ENCODE peak calls at places on chromosomes 7 and 10, in four cellular contexts. A, N, U and J are unnamed samples.

GRCh38 chr10:99395750-99396445 is 34.5 kb downstream of the GOT1 start:
- DNase-seq in N (no peak), U (no peak), A (peak), J (no peak)

GRCh38 chr10:132984801-132985545 is 42.6 kb upstream of the CFAP46 start:
- DNase-seq in N (no peak), U (no peak), A (no peak), J (no peak)

GRCh38 chr10:18179901-18180300 is 39.7 kb downstream of the CACNB2 start:
- DNase-seq in A (no peak), U (no peak), N (no peak), J (no peak)

GRCh38 chr10:3509355-3509754 is 275.7 kb downstream of the KLF6 start:
- DNase-seq in N (no peak), U (no peak), A (no peak), J (no peak)

GRCh38 chr7:4123823-4124222 is 558.3 kb upstream of the FOXK1 start:
- DNase-seq in A (no peak), U (no peak), N (no peak), J (no peak)

GRCh38 chr7:2554654-2555053 is 670 bp downstream of the BRAT1 start:
- DNase-seq in A (no peak), U (no peak), N (no peak), J (no peak)

GRCh38 chr7:98398567-98399372 is 2.1 kb downstream of the BAIAP2L1 start:
- DNase-seq in A (no peak), N (no peak), U (no peak), J (no peak)

GRCh38 chr7:5694221-5694754 is 87.2 kb downstream of the RNF216 start:
- DNase-seq in U (no peak), N (no peak), A (no peak), J (no peak)

GRCh38 chr10:50279489-50279888 is 28.2 kb upstream of the ASAH2 start:
- DNase-seq in N (no peak), U (peak), A (peak), J (no peak)

GRCh38 chr10:55668326-55668922 is 692.6 kb downstream of the ZWINT start:
- DNase-seq in U (no peak), N (no peak), A (peak), J (peak)

GRCh38 chr10:35685402-35685801 is 43.3 kb upstream of the FZD8 start:
- DNase-seq in N (no peak), U (no peak), A (peak), J (no peak)

GRCh38 chr7:107725138-107725740 is 18.7 kb upstream of the CBLL1 start:
- DNase-seq in U (peak), N (peak), A (peak), J (peak)

GRCh38 chr7:122430710-122431109 is 126.2 kb upstream of the FEZF1 start:
- DNase-seq in A (no peak), U (no peak), N (no peak), J (no peak)

DNA sequence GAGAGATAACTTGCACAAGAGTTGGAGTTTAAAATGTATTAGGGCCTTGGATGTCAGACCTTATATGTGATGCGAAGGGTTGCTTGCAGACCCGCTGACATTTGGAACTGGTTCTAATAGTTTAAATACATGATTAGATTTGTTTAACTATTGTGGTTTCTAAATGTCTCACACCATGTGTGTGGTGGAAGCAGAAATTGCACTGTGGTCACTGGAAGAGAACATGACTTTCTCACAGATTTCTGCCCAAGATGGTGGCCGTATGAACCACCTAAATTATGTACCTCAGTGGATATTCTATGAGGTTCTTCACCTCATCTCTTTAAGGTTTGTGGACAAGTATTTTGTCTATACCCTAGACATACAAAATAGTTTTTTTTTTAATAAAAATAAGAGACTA is 8.2 kb upstream of the C1QL3 start:
- DNase-seq in N (no peak), U (no peak), A (no peak), J (no peak)
- TF ChIP-seq FOXK2 in N (no peak), U (no peak), A (no peak), J (no peak)

GRCh38 chr10:82889703-82890102 is 1014.7 kb downstream of the NRG3 start:
- DNase-seq in N (no peak), U (no peak), A (no peak), J (no peak)

GRCh38 chr10:82883588-82883987 is 1008.6 kb downstream of the NRG3 start:
- DNase-seq in A (no peak), N (no peak), U (no peak), J (no peak)

GRCh38 chr10:82888809-82889455 is 1013.9 kb downstream of the NRG3 start:
- DNase-seq in U (no peak), N (no peak), A (no peak), J (no peak)

GRCh38 chr10:82890573-82890972 is 1015.6 kb downstream of the NRG3 start:
- DNase-seq in A (no peak), U (no peak), N (no peak), J (no peak)

DNA sequence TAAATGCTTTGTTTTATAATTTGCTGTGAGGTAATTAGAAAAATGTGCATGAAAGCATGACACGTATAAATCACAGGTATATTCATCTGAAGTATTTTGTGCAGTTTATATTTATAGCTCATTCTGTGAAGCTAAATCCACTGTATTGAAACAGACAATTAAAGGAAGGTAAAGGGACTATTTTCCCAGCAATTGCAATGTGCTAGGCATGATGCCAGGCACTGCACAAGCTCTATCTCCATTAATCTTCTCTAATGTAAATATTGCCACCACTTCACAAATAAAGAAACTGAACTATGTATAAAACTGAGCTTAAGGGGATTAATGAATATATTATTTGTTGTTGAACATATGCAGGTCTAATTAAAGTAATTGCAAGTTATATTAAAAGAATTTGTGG is 1012.5 kb downstream of the NRG3 start:
- DNase-seq in N (no peak), A (no peak), U (no peak), J (no peak)
- TF ChIP-seq TARDBP in N (no peak), A (no peak), U (no peak), J (no peak)

DNA sequence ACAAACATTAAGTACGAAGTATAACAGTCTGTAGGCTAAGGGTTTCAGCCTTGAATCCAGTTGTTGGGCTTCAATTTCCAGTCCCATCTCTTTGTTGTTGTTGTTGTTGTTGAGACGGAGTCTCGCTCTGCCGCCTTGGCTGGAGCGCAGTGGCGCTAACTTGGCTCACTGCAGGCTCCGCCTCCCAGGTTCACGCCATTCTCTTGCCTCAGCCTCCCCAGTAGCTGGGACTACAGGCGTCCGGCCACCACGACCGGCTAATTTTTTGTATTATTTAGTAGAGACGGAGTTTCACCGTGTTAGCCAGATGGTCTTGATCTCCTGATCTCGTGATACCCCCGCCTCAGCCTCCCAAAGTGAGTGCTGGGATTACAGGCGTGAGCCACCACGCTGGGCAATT is 464.9 kb downstream of the ANKRD7 start:
- DNase-seq in N (no peak), A (no peak), U (no peak), J (no peak)
- TF ChIP-seq SP1 in N (no peak), A (no peak), U (no peak), J (no peak)

GRCh38 chr10:100995171-100995570 is 4.4 kb upstream of the LZTS2 start:
- DNase-seq in A (no peak), U (no peak), N (no peak), J (no peak)
- TF ChIP-seq FOXK2 in A (no peak), U (no peak), N (no peak), J (no peak)

GRCh38 chr7:22348379-22348778 is 8.6 kb downstream of the RAPGEF5 start:
- DNase-seq in U (peak), A (no peak), N (no peak), J (no peak)

GRCh38 chr7:22350466-22351328 is 6.3 kb downstream of the RAPGEF5 start:
- DNase-seq in A (peak), N (peak), U (peak), J (no peak)

GRCh38 chr7:22352812-22353340 is 4.1 kb downstream of the RAPGEF5 start:
- DNase-seq in A (no peak), U (no peak), N (no peak), J (no peak)

GRCh38 chr7:22351878-22352277 is 5.1 kb downstream of the RAPGEF5 start:
- DNase-seq in U (no peak), A (no peak), N (no peak), J (no peak)

DNA sequence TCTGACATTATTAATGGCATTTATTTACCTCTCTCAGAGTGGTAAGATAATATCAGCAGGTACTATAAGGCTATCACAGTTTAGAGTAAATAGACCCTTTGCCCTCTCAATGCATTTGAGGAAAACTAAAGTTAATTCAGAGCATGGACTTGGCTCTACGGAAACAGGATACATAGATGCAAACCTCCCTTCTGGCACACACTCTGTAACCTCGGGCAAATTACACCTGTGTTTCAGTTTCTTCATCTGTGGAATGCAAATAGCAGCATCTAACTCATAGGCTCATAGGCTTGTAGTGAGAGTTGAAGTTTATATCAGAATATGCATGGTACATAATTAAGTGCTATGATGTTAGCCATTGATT is 5.6 kb downstream of the RAPGEF5 start:
- DNase-seq in N (peak), U (no peak), A (peak), J (no peak)
- TF ChIP-seq TARDBP in N (no peak), U (no peak), A (no peak), J (no peak)